ENCODE peak calls at places on chromosomes 3 and 15, in seven cellular contexts. One of them, this sample, is unnamed.

GRCh38 chr15:100810229-100810628 is 69.4 kb upstream of the ALDH1A3 start:
- DNase-seq in MCF 10A: no peak
- DNase-seq in activated T-helper 1 cell treated with Interleukin-2 at 50 U/mL for 16 hours: no peak
- DNase-seq in T-helper 22 cell: no peak
- DNase-seq in choroid plexus epithelial cell: no peak
- DNase-seq in T-helper 9 cell: no peak
- DNase-seq in neuronal stem cell: no peak
- DNase-seq in this sample: no peak

GRCh38 chr3:13125092-13126015 is 52.1 kb upstream of the IQSEC1 start:
- DNase-seq in MCF 10A: no peak
- DNase-seq in activated T-helper 1 cell treated with Interleukin-2 at 50 U/mL for 16 hours: no peak
- DNase-seq in T-helper 22 cell: no peak
- DNase-seq in choroid plexus epithelial cell: no peak
- DNase-seq in T-helper 9 cell: no peak
- DNase-seq in neuronal stem cell: no peak
- DNase-seq in this sample: no peak

GRCh38 chr3:178485756-178486155 is 50.5 kb upstream of the KCNMB2 start:
- DNase-seq in MCF 10A: no peak
- DNase-seq in activated T-helper 1 cell treated with Interleukin-2 at 50 U/mL for 16 hours: no peak
- DNase-seq in T-helper 22 cell: no peak
- DNase-seq in choroid plexus epithelial cell: peak; percentile 14
- DNase-seq in T-helper 9 cell: no peak
- DNase-seq in neuronal stem cell: no peak
- DNase-seq in this sample: no peak

GRCh38 chr15:33089878-33090757 is 104.4 kb downstream of the FMN1 start:
- DNase-seq in MCF 10A: peak; percentile 90
- DNase-seq in activated T-helper 1 cell treated with Interleukin-2 at 50 U/mL for 16 hours: no peak
- DNase-seq in T-helper 22 cell: no peak
- DNase-seq in choroid plexus epithelial cell: peak; percentile 91
- DNase-seq in T-helper 9 cell: no peak
- DNase-seq in neuronal stem cell: no peak
- DNase-seq in this sample: no peak

GRCh38 chr3:12769761-12770160 is 10.7 kb upstream of the TMEM40 start:
- DNase-seq in MCF 10A: no peak
- DNase-seq in activated T-helper 1 cell treated with Interleukin-2 at 50 U/mL for 16 hours: no peak
- DNase-seq in T-helper 22 cell: no peak
- DNase-seq in choroid plexus epithelial cell: no peak
- DNase-seq in T-helper 9 cell: no peak
- DNase-seq in neuronal stem cell: no peak
- DNase-seq in this sample: no peak

GRCh38 chr15:78298983-78299301 is 467 bp downstream of the SKIC8 start:
- DNase-seq in MCF 10A: no peak
- DNase-seq in activated T-helper 1 cell treated with Interleukin-2 at 50 U/mL for 16 hours: no peak
- DNase-seq in T-helper 22 cell: no peak
- DNase-seq in choroid plexus epithelial cell: peak; percentile 48
- DNase-seq in T-helper 9 cell: no peak
- DNase-seq in neuronal stem cell: no peak
- DNase-seq in this sample: no peak

GRCh38 chr3:172272699-172273098 is 175.6 kb downstream of the GHSR start:
- DNase-seq in MCF 10A: no peak
- DNase-seq in activated T-helper 1 cell treated with Interleukin-2 at 50 U/mL for 16 hours: no peak
- DNase-seq in T-helper 22 cell: no peak
- DNase-seq in choroid plexus epithelial cell: peak; percentile 62
- DNase-seq in T-helper 9 cell: no peak
- DNase-seq in neuronal stem cell: no peak
- DNase-seq in this sample: no peak

GRCh38 chr3:76415384-76415783 is 624.5 kb upstream of the ROBO2 start:
- DNase-seq in MCF 10A: no peak
- DNase-seq in activated T-helper 1 cell treated with Interleukin-2 at 50 U/mL for 16 hours: no peak
- DNase-seq in T-helper 22 cell: no peak
- DNase-seq in choroid plexus epithelial cell: no peak
- DNase-seq in T-helper 9 cell: no peak
- DNase-seq in neuronal stem cell: no peak
- DNase-seq in this sample: no peak

GRCh38 chr3:69855436-69856162 is 116.3 kb downstream of the MITF start:
- DNase-seq in MCF 10A: peak; percentile 31
- DNase-seq in activated T-helper 1 cell treated with Interleukin-2 at 50 U/mL for 16 hours: no peak
- DNase-seq in T-helper 22 cell: no peak
- DNase-seq in choroid plexus epithelial cell: peak; percentile 84
- DNase-seq in T-helper 9 cell: no peak
- DNase-seq in neuronal stem cell: no peak
- DNase-seq in this sample: no peak